ENCODE peak calls at places on chromosomes 1 and 21, in six cellular contexts. One of them, this sample, is unnamed.
A peak's percentile ranks its signal among the peaks of the same experiment; 100 is the strongest.

GRCh38 chr21:46561448-46562095 is 43.3 kb downstream of the S100B start:
- DNase-seq in psoas muscle: no peak
- DNase-seq in tibial artery: no peak
- DNase-seq in A549: no peak
- DNase-seq in IMR-90: no peak
- DNase-seq in neural crest cell: no peak
- DNase-seq in this sample: peak; percentile 3

GRCh38 chr1:21329209-21329844 is 39.1 kb upstream of the ECE1 start:
- DNase-seq in neural crest cell: no peak
- DNase-seq in psoas muscle: no peak
- DNase-seq in IMR-90: no peak
- DNase-seq in A549: no peak
- DNase-seq in tibial artery: no peak
- DNase-seq in this sample: no peak

GRCh38 chr1:1359316-1359667 is 937 bp upstream of the MXRA8 start:
- DNase-seq in tibial artery: no peak
- DNase-seq in A549: no peak
- DNase-seq in IMR-90: peak; percentile 83
- DNase-seq in psoas muscle: no peak
- DNase-seq in neural crest cell: no peak
- DNase-seq in this sample: no peak

GRCh38 chr1:53346814-53347176 is 18.9 kb upstream of the LRP8 start:
- DNase-seq in neural crest cell: no peak
- DNase-seq in tibial artery: no peak
- DNase-seq in psoas muscle: no peak
- DNase-seq in A549: no peak
- DNase-seq in IMR-90: no peak
- DNase-seq in this sample: no peak

GRCh38 chr1:66282343-66282852 is 251.6 kb upstream of the SGIP1 start:
- DNase-seq in psoas muscle: no peak
- DNase-seq in neural crest cell: no peak
- DNase-seq in A549: no peak
- DNase-seq in IMR-90: peak; percentile 95
- DNase-seq in tibial artery: no peak
- DNase-seq in this sample: no peak

GRCh38 chr1:36223996-36224536 is at the start of gene THRAP3:
- DNase-seq in neural crest cell: peak; percentile 99
- DNase-seq in tibial artery: peak; percentile 99
- DNase-seq in IMR-90: peak; percentile 99
- DNase-seq in A549: peak; percentile 89
- DNase-seq in psoas muscle: peak; percentile 100
- DNase-seq in this sample: peak; percentile 88

GRCh38 chr1:2137257-2138121 is 57.1 kb downstream of the FAAP20 start:
- DNase-seq in IMR-90: no peak
- DNase-seq in tibial artery: no peak
- DNase-seq in psoas muscle: no peak
- DNase-seq in neural crest cell: no peak
- DNase-seq in A549: no peak
- DNase-seq in this sample: no peak

GRCh38 chr21:26553921-26554320 is 19.2 kb downstream of the CYYR1 start:
- DNase-seq in psoas muscle: no peak
- DNase-seq in tibial artery: no peak
- DNase-seq in A549: no peak
- DNase-seq in IMR-90: no peak
- DNase-seq in neural crest cell: no peak
- DNase-seq in this sample: no peak

GRCh38 chr21:36695671-36696389 is 3.1 kb upstream of the SIM2 start:
- DNase-seq in psoas muscle: no peak
- DNase-seq in IMR-90: no peak
- DNase-seq in A549: no peak
- DNase-seq in tibial artery: no peak
- DNase-seq in neural crest cell: peak; percentile 16
- DNase-seq in this sample: peak; percentile 34

GRCh38 chr1:36306210-36306901 is at the start of gene SH3D21:
- DNase-seq in psoas muscle: peak; percentile 73
- DNase-seq in A549: no peak
- DNase-seq in IMR-90: no peak
- DNase-seq in tibial artery: peak; percentile 53
- DNase-seq in neural crest cell: no peak
- DNase-seq in this sample: no peak

GRCh38 chr1:198497326-198498220 is 42.9 kb downstream of the ATP6V1G3 start:
- DNase-seq in neural crest cell: no peak
- DNase-seq in tibial artery: peak; percentile 26
- DNase-seq in psoas muscle: no peak
- DNase-seq in IMR-90: peak; percentile 80
- DNase-seq in A549: no peak
- DNase-seq in this sample: no peak

GRCh38 chr1:111729271-111729921 is 9.8 kb downstream of the INKA2 start:
- DNase-seq in tibial artery: no peak
- DNase-seq in neural crest cell: no peak
- DNase-seq in A549: no peak
- DNase-seq in psoas muscle: peak; percentile 76
- DNase-seq in IMR-90: no peak
- DNase-seq in this sample: peak; percentile 59

GRCh38 chr1:111886741-111887140 is 102.7 kb downstream of the KCND3 start:
- DNase-seq in IMR-90: no peak
- DNase-seq in neural crest cell: no peak
- DNase-seq in A549: no peak
- DNase-seq in tibial artery: no peak
- DNase-seq in psoas muscle: no peak
- DNase-seq in this sample: no peak

GRCh38 chr1:213986020-213986924 is 1.5 kb upstream of the PROX1 start:
- DNase-seq in psoas muscle: no peak
- DNase-seq in neural crest cell: no peak
- DNase-seq in IMR-90: no peak
- DNase-seq in A549: no peak
- DNase-seq in tibial artery: no peak
- DNase-seq in this sample: no peak

GRCh38 chr1:194184974-194185373 is 998.6 kb upstream of the B3GALT2 start:
- DNase-seq in neural crest cell: no peak
- DNase-seq in psoas muscle: no peak
- DNase-seq in tibial artery: no peak
- DNase-seq in IMR-90: no peak
- DNase-seq in A549: no peak
- DNase-seq in this sample: no peak

GRCh38 chr1:187143783-187144182 is 315.0 kb downstream of the PLA2G4A start:
- DNase-seq in neural crest cell: no peak
- DNase-seq in psoas muscle: no peak
- DNase-seq in IMR-90: no peak
- DNase-seq in A549: no peak
- DNase-seq in tibial artery: no peak
- DNase-seq in this sample: no peak

GRCh38 chr21:46477765-46478164 is 19.1 kb downstream of the DIP2A start:
- DNase-seq in IMR-90: peak; percentile 51
- DNase-seq in neural crest cell: no peak
- DNase-seq in psoas muscle: no peak
- DNase-seq in tibial artery: no peak
- DNase-seq in A549: no peak
- DNase-seq in this sample: no peak

GRCh38 chr1:42320689-42321088 is 14.3 kb downstream of the FOXJ3 start:
- DNase-seq in A549: no peak
- DNase-seq in neural crest cell: no peak
- DNase-seq in tibial artery: no peak
- DNase-seq in psoas muscle: no peak
- DNase-seq in IMR-90: no peak
- DNase-seq in this sample: no peak

GRCh38 chr1:47871799-47872353 is 125.3 kb downstream of the TRABD2B start:
- DNase-seq in A549: no peak
- DNase-seq in tibial artery: no peak
- DNase-seq in psoas muscle: no peak
- DNase-seq in IMR-90: no peak
- DNase-seq in neural crest cell: no peak
- DNase-seq in this sample: no peak

GRCh38 chr1:185670187-185670627 is 64.0 kb upstream of the HMCN1 start:
- DNase-seq in A549: no peak
- DNase-seq in psoas muscle: no peak
- DNase-seq in tibial artery: peak; percentile 26
- DNase-seq in neural crest cell: peak; percentile 35
- DNase-seq in IMR-90: peak; percentile 55
- DNase-seq in this sample: no peak

GRCh38 chr21:39094847-39095525 is 88.3 kb downstream of the PSMG1 start:
- DNase-seq in psoas muscle: no peak
- DNase-seq in tibial artery: no peak
- DNase-seq in neural crest cell: no peak
- DNase-seq in A549: peak; percentile 32
- DNase-seq in IMR-90: peak; percentile 93
- DNase-seq in this sample: no peak

DNA sequence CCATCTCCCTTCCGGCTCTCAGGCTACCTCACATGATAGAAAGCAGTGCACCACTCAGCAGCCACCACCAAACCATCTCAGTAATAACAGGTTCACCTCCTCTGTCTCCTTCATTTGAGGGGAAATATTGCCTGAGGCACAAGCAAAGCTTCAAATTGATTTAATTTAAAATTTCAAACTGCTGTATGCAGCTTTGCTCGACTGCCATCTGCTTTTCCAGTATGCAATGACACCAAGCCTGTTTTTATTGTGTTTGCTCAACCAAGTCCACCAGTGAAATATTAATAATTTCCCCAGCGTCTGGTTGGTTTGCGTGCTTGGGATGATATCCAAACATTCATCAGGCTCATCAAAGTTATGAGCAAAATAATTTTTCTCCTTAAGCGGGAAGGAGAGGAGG is 552.4 kb upstream of the DAB1 start:
- DNase-seq in IMR-90: no peak
- DNase-seq in neural crest cell: no peak
- DNase-seq in tibial artery: no peak
- DNase-seq in A549: no peak
- DNase-seq in psoas muscle: no peak
- DNase-seq in this sample: no peak
- TF ChIP-seq CTCF in IMR-90: no peak
- TF ChIP-seq CTCF in neural crest cell: no peak
- TF ChIP-seq CTCF in tibial artery: no peak
- TF ChIP-seq CTCF in A549: no peak
- TF ChIP-seq CTCF in psoas muscle: no peak
- TF ChIP-seq CTCF in this sample: no peak

GRCh38 chr1:147500309-147500839 is 40.9 kb upstream of the BCL9 start:
- DNase-seq in neural crest cell: no peak
- DNase-seq in psoas muscle: no peak
- DNase-seq in IMR-90: no peak
- DNase-seq in tibial artery: no peak
- DNase-seq in A549: no peak
- DNase-seq in this sample: no peak
- TF ChIP-seq CTCF in neural crest cell: no peak
- TF ChIP-seq CTCF in psoas muscle: no peak
- TF ChIP-seq CTCF in IMR-90: no peak
- TF ChIP-seq CTCF in tibial artery: no peak
- TF ChIP-seq CTCF in A549: no peak
- TF ChIP-seq CTCF in this sample: no peak

DNA sequence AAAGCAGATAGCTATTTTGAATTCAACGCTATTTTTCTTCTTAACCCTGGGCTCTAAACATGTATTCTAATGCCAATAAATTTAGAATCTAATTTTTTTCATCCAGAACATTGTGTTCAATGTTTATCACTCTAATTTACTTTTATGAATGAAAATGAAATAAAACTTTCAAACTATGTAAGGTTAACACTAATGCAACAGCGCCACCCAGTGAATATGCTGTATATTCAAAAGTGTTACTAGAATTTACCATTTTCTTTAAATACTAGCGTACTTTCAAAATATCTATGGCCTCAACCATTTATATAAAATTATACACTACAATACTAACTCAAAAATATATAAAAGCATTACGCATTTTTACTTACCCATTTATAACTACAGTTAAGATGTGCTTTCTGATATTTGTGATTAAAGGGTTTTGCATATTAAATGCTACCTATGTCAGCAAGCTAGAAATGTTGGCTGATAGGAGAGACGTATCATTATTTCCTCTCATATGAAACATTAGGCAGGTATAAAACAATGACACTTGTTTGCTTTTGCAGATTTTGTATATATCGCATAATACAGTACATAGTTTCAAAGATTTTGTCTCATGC is 5.9 kb upstream of the NUF2 start:
- DNase-seq in neural crest cell: peak; percentile 41
- DNase-seq in IMR-90: peak; percentile 68
- DNase-seq in tibial artery: peak; percentile 22
- DNase-seq in psoas muscle: no peak
- DNase-seq in A549: peak; percentile 10
- DNase-seq in this sample: no peak
- TF ChIP-seq CTCF in neural crest cell: peak; percentile 93
- TF ChIP-seq CTCF in IMR-90: peak; percentile 82
- TF ChIP-seq CTCF in tibial artery: peak; percentile 71
- TF ChIP-seq CTCF in psoas muscle: peak; percentile 70
- TF ChIP-seq CTCF in A549: peak; percentile 85
- TF ChIP-seq CTCF in this sample: peak; percentile 96

GRCh38 chr1:34460193-34460592 is 283.5 kb downstream of the C1orf94 start:
- DNase-seq in neural crest cell: peak; percentile 51
- DNase-seq in psoas muscle: no peak
- DNase-seq in IMR-90: no peak
- DNase-seq in A549: peak; percentile 15
- DNase-seq in tibial artery: no peak
- DNase-seq in this sample: no peak
- TF ChIP-seq CTCF in neural crest cell: peak; percentile 67
- TF ChIP-seq CTCF in psoas muscle: peak; percentile 26
- TF ChIP-seq CTCF in IMR-90: no peak
- TF ChIP-seq CTCF in A549: peak; percentile 37
- TF ChIP-seq CTCF in tibial artery: peak; percentile 11
- TF ChIP-seq CTCF in this sample: peak; percentile 54